ENCODE peak calls at places on chromosomes 12 and 14, in ten cellular contexts. M is AG10803; L is HEK293T; V is stimulated activated CD4-positive, alpha-beta T cell treated with anti-CD3 and anti-CD28 coated beads, Interleukin-1b, Interleukin-23, amount 100 ng/mL, for 24 hours; K is H4; S is transverse colon; I is heart left ventricle; C is SW480; Q is SHP77; Z is left kidney. T is an unnamed sample.

GRCh38 chr14:55099741-55100140 is 29.3 kb upstream of the LGALS3 start:
- DNase-seq in S (no peak), I (no peak), Z (no peak), K (no peak), Q (no peak), C (no peak), V (no peak), L (no peak), M (peak; percentile 89), T (no peak)

GRCh38 chr12:66823857-66824570 is 145.1 kb upstream of the GRIP1 start:
- DNase-seq in K (peak; percentile 88), I (no peak), Z (peak; percentile 9), V (no peak), C (peak; percentile 90), Q (peak; percentile 48), S (no peak), M (no peak), L (peak; percentile 38), T (peak; percentile 34)

GRCh38 chr14:104516906-104517305 is 62.7 kb upstream of the C14orf180 start:
- DNase-seq in S (no peak), Z (no peak), K (no peak), V (no peak), I (no peak), L (no peak), Q (no peak), C (no peak), M (no peak), T (no peak)

GRCh38 chr14:100406505-100407131 is 83.5 kb downstream of the SLC25A47 start:
- DNase-seq in L (no peak), Z (no peak), I (no peak), K (peak; percentile 47), S (peak; percentile 79), M (peak; percentile 43), V (no peak), Q (peak; percentile 44), C (no peak), T (peak; percentile 60)

GRCh38 chr12:8678661-8679111 is 16.1 kb upstream of the MFAP5 start:
- DNase-seq in C (peak; percentile 23), M (peak; percentile 81), K (no peak), I (no peak), L (no peak), V (no peak), S (no peak), Q (no peak), Z (no peak), T (peak; percentile 18)

GRCh38 chr12:108911915-108912314 is 32.0 kb downstream of the DAO start:
- DNase-seq in M (no peak), S (no peak), Z (peak; percentile 18), V (no peak), L (no peak), I (no peak), K (no peak), C (no peak), Q (no peak), T (peak; percentile 38)

GRCh38 chr14:96085369-96085768 is 46.2 kb downstream of the C14orf132 start:
- DNase-seq in V (no peak), Z (no peak), M (no peak), I (no peak), L (no peak), Q (no peak), S (no peak), C (no peak), K (no peak), T (no peak)

GRCh38 chr14:44029933-44030332 is 477.1 kb downstream of the FSCB start:
- DNase-seq in M (no peak), L (no peak), C (no peak), Q (no peak), V (no peak), I (no peak), Z (no peak), S (no peak), K (no peak), T (peak; percentile 42)

GRCh38 chr14:50067723-50068495 is 48.5 kb downstream of the VCPKMT start:
- DNase-seq in C (no peak), V (no peak), L (no peak), Q (peak; percentile 41), K (peak; percentile 39), M (peak; percentile 34), I (no peak), Z (no peak), S (peak; percentile 48), T (no peak)

GRCh38 chr12:7188557-7189397 is 709 bp upstream of the PEX5 start:
- DNase-seq in V (peak; percentile 43), K (peak; percentile 80), L (peak; percentile 70), M (peak; percentile 65), Z (peak; percentile 88), I (peak; percentile 74), S (peak; percentile 83), Q (peak; percentile 68), C (peak; percentile 90), T (peak; percentile 84)

GRCh38 chr12:583251-583869 is 79.9 kb downstream of the NINJ2 start:
- DNase-seq in V (no peak), I (peak; percentile 89), S (no peak), C (no peak), Z (no peak), Q (no peak), M (no peak), K (no peak), L (no peak), T (peak; percentile 71)

GRCh38 chr12:41709463-41710285 is 435.0 kb downstream of the GXYLT1 start:
- DNase-seq in C (no peak), V (no peak), K (peak; percentile 78), S (no peak), L (no peak), I (no peak), Q (no peak), M (no peak), Z (peak; percentile 10), T (peak; percentile 23)

GRCh38 chr12:124864326-124864752 is 675 bp upstream of the SCARB1 start:
- DNase-seq in L (no peak), M (no peak), Z (no peak), C (no peak), K (no peak), V (no peak), Q (no peak), I (no peak), S (no peak), T (no peak)

GRCh38 chr14:78170203-78170602 is at the start of gene NRXN3:
- DNase-seq in M (no peak), L (peak; percentile 23), I (no peak), C (peak; percentile 29), K (peak; percentile 37), Q (no peak), S (peak; percentile 8), V (no peak), Z (peak; percentile 83), T (peak; percentile 53)

GRCh38 chr12:121538699-121539061 is 42.1 kb downstream of the KDM2B start:
- DNase-seq in M (no peak), Z (peak; percentile 31), K (no peak), L (peak; percentile 22), C (peak; percentile 63), V (no peak), S (peak; percentile 38), Q (no peak), I (no peak), T (no peak)

GRCh38 chr12:39413836-39414771 is 28.8 kb downstream of the KIF21A start:
- DNase-seq in Q (no peak), S (no peak), K (no peak), I (no peak), Z (no peak), M (no peak), V (no peak), L (no peak), C (no peak), T (no peak)

GRCh38 chr12:115049617-115050016 is 365.6 kb upstream of the TBX3 start:
- DNase-seq in V (no peak), Q (no peak), C (no peak), I (no peak), M (no peak), Z (peak; percentile 28), K (no peak), L (no peak), S (no peak), T (no peak)

GRCh38 chr14:37590096-37590809 is 4.8 kb downstream of the FOXA1 start:
- DNase-seq in Q (peak; percentile 46), K (no peak), C (no peak), S (no peak), M (no peak), Z (no peak), L (no peak), V (no peak), I (no peak), T (no peak)

GRCh38 chr14:50806241-50806933 is 24.6 kb downstream of the NIN start:
- DNase-seq in L (no peak), V (no peak), M (peak; percentile 36), K (no peak), I (no peak), Q (no peak), Z (no peak), S (no peak), C (no peak), T (no peak)

GRCh38 chr14:74527736-74528280 is 34.2 kb downstream of the ISCA2 start:
- DNase-seq in I (no peak), C (no peak), Z (no peak), M (no peak), L (no peak), V (no peak), Q (no peak), K (no peak), S (no peak), T (no peak)

GRCh38 chr12:89756638-89757321 is 48.1 kb upstream of the ATP2B1 start:
- DNase-seq in Q (no peak), M (peak; percentile 100), I (no peak), S (no peak), L (no peak), C (peak; percentile 96), V (no peak), Z (peak; percentile 4), K (peak; percentile 96), T (peak; percentile 87)

GRCh38 chr12:79983492-79983891 is 48.6 kb upstream of the PPP1R12A start:
- DNase-seq in L (no peak), K (peak; percentile 19), Q (no peak), C (peak; percentile 11), S (no peak), I (no peak), M (peak; percentile 97), V (no peak), Z (no peak), T (no peak)

GRCh38 chr12:78155546-78155945 is 324.9 kb downstream of the NAV3 start:
- DNase-seq in V (no peak), K (no peak), L (no peak), Q (no peak), Z (no peak), I (no peak), M (no peak), C (no peak), S (no peak), T (no peak)

GRCh38 chr12:107437954-107438353 is 247.6 kb upstream of the PWP1 start:
- DNase-seq in L (no peak), M (no peak), C (no peak), Z (no peak), S (no peak), Q (no peak), K (no peak), V (no peak), I (no peak), T (no peak)

GRCh38 chr12:114729731-114730130 is 45.8 kb upstream of the TBX3 start:
- DNase-seq in Q (no peak), M (peak; percentile 66), S (no peak), L (no peak), I (no peak), V (no peak), C (no peak), K (no peak), Z (no peak), T (no peak)

GRCh38 chr14:35403397-35404245 is 928 bp downstream of the NFKBIA start:
- DNase-seq in I (peak; percentile 98), V (peak; percentile 90), M (peak; percentile 93), L (peak; percentile 86), C (peak; percentile 82), Q (peak; percentile 95), S (peak; percentile 98), K (peak; percentile 80), Z (peak; percentile 97), T (peak; percentile 97)

T was measured in hepatocyte.